ENCODE peak calls at places on chromosomes 3 and 15, in four cellular contexts. W is frontal cortex; L is stimulated activated CD8-positive, alpha-beta memory T cell treated with anti-CD3 and anti-CD28 coated beads, Interleukin-7, amount 100 ng/mL, for 1 hour; Z is astrocyte of the spinal cord. Y is an unnamed sample.

GRCh38 chr15:63945838-63946298 is 100.4 kb downstream of the DAPK2 start:
- DNase-seq in W (no peak), L (no peak), Z (no peak), Y (peak; percentile 77)

GRCh38 chr3:45026957-45027356 is 854 bp downstream of the CLEC3B start:
- DNase-seq in W (no peak), L (no peak), Z (peak; percentile 71), Y (no peak)

GRCh38 chr3:24128195-24129005 is 183.3 kb downstream of the NR1D2 start:
- DNase-seq in W (no peak), L (no peak), Z (peak; percentile 15), Y (no peak)

GRCh38 chr15:80494311-80494710 is 90.1 kb downstream of the ARNT2 start:
- DNase-seq in W (no peak), L (no peak), Z (peak; percentile 76), Y (no peak)

GRCh38 chr3:131401978-131402377 is 20.4 kb downstream of the NUDT16 start:
- DNase-seq in W (no peak), L (no peak), Z (no peak), Y (no peak)

GRCh38 chr3:156693166-156693565 is 18.8 kb downstream of the TIPARP start:
- DNase-seq in W (no peak), L (no peak), Z (peak; percentile 74), Y (no peak)

GRCh38 chr3:118682916-118683315 is 351.7 kb downstream of the IGSF11 start:
- DNase-seq in W (no peak), L (no peak), Z (no peak), Y (no peak)

GRCh38 chr15:40871749-40872617 is 2.1 kb downstream of the RHOV start:
- DNase-seq in W (no peak), L (no peak), Z (no peak), Y (peak; percentile 58)

GRCh38 chr15:60594071-60594470 is 115.1 kb upstream of the ICE2 start:
- DNase-seq in W (no peak), L (no peak), Z (no peak), Y (no peak)

GRCh38 chr15:42089942-42090341 is 4.4 kb downstream of the PLA2G4D start:
- DNase-seq in W (no peak), L (no peak), Z (no peak), Y (no peak)

GRCh38 chr15:69757186-69757585 is 304.6 kb downstream of the RPLP1 start:
- DNase-seq in W (no peak), L (no peak), Z (no peak), Y (no peak)

GRCh38 chr15:67997996-67998395 is 56.1 kb upstream of the PIAS1 start:
- DNase-seq in W (no peak), L (no peak), Z (peak; percentile 9), Y (no peak)

GRCh38 chr3:79204351-79204750 is 563.4 kb downstream of the ROBO1 start:
- DNase-seq in W (no peak), L (no peak), Z (no peak), Y (no peak)

GRCh38 chr3:97711664-97712063 is 52.9 kb upstream of the ARL6 start:
- DNase-seq in W (no peak), L (no peak), Z (no peak), Y (no peak)

GRCh38 chr3:14602006-14602803 is 49.4 kb upstream of the CCDC174 start:
- DNase-seq in W (no peak), L (no peak), Z (no peak), Y (no peak)

GRCh38 chr3:98556164-98557130 is 24.7 kb downstream of the GPR15 start:
- DNase-seq in W (no peak), L (no peak), Z (no peak), Y (no peak)

GRCh38 chr15:101243420-101243819 is 8.4 kb downstream of the CHSY1 start:
- DNase-seq in W (no peak), L (no peak), Z (no peak), Y (no peak)

GRCh38 chr3:14774431-14774830 is 44.3 kb upstream of the FGD5 start:
- DNase-seq in W (no peak), L (no peak), Z (no peak), Y (no peak)

GRCh38 chr15:64917211-64917610 is 5.5 kb downstream of the ANKDD1A start:
- DNase-seq in W (no peak), L (no peak), Z (no peak), Y (no peak)

GRCh38 chr15:34708422-34708821 is 46.4 kb downstream of the GJD2 start:
- DNase-seq in W (peak; percentile 19), L (no peak), Z (peak; percentile 53), Y (peak; percentile 58)

GRCh38 chr3:137300703-137301102 is 342.9 kb downstream of the IL20RB start:
- DNase-seq in W (no peak), L (no peak), Z (no peak), Y (no peak)

GRCh38 chr3:38117748-38118420 is 19.0 kb downstream of the ACAA1 start:
- DNase-seq in W (no peak), L (no peak), Z (peak; percentile 49), Y (peak; percentile 65)

GRCh38 chr3:20185364-20185732 is 658 bp downstream of the SGO1 start:
- DNase-seq in W (no peak), L (no peak), Z (no peak), Y (peak; percentile 27)

GRCh38 chr3:51698209-51698608 is 8.7 kb upstream of the GRM2 start:
- DNase-seq in W (no peak), L (no peak), Z (no peak), Y (no peak)

GRCh38 chr3:119245778-119246177 is 5.1 kb upstream of the B4GALT4 start:
- DNase-seq in W (no peak), L (no peak), Z (no peak), Y (no peak)

GRCh38 chr15:75202251-75203016 is 752 bp downstream of the C15orf39 start:
- DNase-seq in W (peak; percentile 60), L (peak; percentile 61), Z (peak; percentile 59), Y (peak; percentile 64)

GRCh38 chr15:65824941-65825544 is 33.0 kb upstream of the DENND4A start:
- DNase-seq in W (no peak), L (no peak), Z (peak; percentile 26), Y (peak; percentile 64)

GRCh38 chr3:632571-633170 is 436.1 kb downstream of the CHL1 start:
- DNase-seq in W (peak; percentile 13), L (no peak), Z (peak; percentile 44), Y (peak; percentile 84)

Y was measured in T47D.